ENCODE peak calls at places on chromosomes 13 and 19, in five cellular contexts. Y, J, O, N and D are unnamed samples.

GRCh38 chr19:15464394-15465385 is at the start of gene RASAL3:
- DNase-seq in Y (no peak), J (no peak), O (no peak), N (no peak), D (no peak)

GRCh38 chr19:7998081-7998480 is 7.4 kb downstream of the ELAVL1 start:
- DNase-seq in Y (no peak), J (no peak), O (no peak), N (no peak), D (no peak)

GRCh38 chr13:42893346-42893745 is 98.7 kb downstream of the EPSTI1 start:
- DNase-seq in Y (no peak), J (no peak), O (no peak), N (no peak), D (no peak)

GRCh38 chr19:50486823-50487515 is 10.3 kb upstream of the GARIN5A start:
- DNase-seq in Y (no peak), J (peak; percentile 66), O (no peak), N (no peak), D (no peak)

GRCh38 chr19:447816-448546 is 12.9 kb downstream of the SHC2 start:
- DNase-seq in Y (no peak), J (no peak), O (no peak), N (no peak), D (no peak)

GRCh38 chr13:27975579-27976361 is 6.7 kb upstream of the CDX2 start:
- DNase-seq in Y (no peak), J (no peak), O (no peak), N (peak; percentile 24), D (no peak)

GRCh38 chr13:75963318-75963717 is 327.2 kb downstream of the LMO7 start:
- DNase-seq in Y (no peak), J (no peak), O (no peak), N (no peak), D (no peak)

GRCh38 chr13:74299688-74300087 is 165.5 kb upstream of the KLF12 start:
- DNase-seq in Y (no peak), J (peak; percentile 10), O (no peak), N (no peak), D (no peak)

GRCh38 chr19:1856345-1856697 is 7.1 kb downstream of the KLF16 start:
- DNase-seq in Y (peak; percentile 19), J (no peak), O (no peak), N (no peak), D (no peak)

GRCh38 chr19:9848060-9848459 is 12.9 kb downstream of the PIN1 start:
- DNase-seq in Y (no peak), J (no peak), O (no peak), N (no peak), D (no peak)

GRCh38 chr19:47275866-47276461 is 1.3 kb downstream of the INAFM1 start:
- DNase-seq in Y (peak; percentile 48), J (peak; percentile 77), O (no peak), N (no peak), D (no peak)

GRCh38 chr13:28173793-28174192 is 35.4 kb downstream of the PAN3 start:
- DNase-seq in Y (no peak), J (no peak), O (no peak), N (no peak), D (no peak)

GRCh38 chr19:48445256-48445605 is 552 bp upstream of the GRWD1 start:
- DNase-seq in Y (no peak), J (no peak), O (no peak), N (no peak), D (peak; percentile 52)

GRCh38 chr13:26456578-26457119 is 100.8 kb upstream of the WASF3 start:
- DNase-seq in Y (peak; percentile 29), J (no peak), O (no peak), N (no peak), D (no peak)

GRCh38 chr13:114142640-114143490 is 10.4 kb upstream of the RASA3 start:
- DNase-seq in Y (peak; percentile 84), J (no peak), O (no peak), N (peak; percentile 63), D (no peak)

DNA sequence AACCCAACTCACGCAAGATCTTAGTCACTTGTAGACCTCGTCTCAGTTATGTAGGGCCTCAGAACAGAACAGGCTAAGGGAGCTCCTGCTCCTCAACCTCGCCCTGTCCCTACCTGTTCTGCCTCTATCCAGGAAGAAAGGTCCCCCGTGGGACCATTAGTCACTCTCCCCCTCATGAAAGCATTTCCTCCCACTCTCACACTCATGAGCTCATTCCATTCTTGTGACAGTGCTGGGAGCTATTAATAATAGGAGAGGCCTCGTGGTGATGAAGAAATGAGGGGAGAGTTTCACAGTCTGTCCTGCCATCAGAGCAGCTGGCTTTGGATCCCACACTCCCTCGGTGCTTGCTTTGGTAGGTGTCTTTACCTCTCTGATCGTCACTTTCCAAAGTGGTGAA is 10.2 kb downstream of the PPP2R1A start:
- DNase-seq in Y (no peak), J (peak; percentile 48), O (no peak), N (no peak), D (peak; percentile 55)
- H3K36me3 ChIP-seq in Y (peaks cover 29% of the 10 kb centered on the region), J (peaks cover 82% of the 10 kb centered on the region), O (peaks cover 2% of the 10 kb centered on the region), N (peaks cover 83% of the 10 kb centered on the region), D (peaks cover 19% of the 10 kb centered on the region)

GRCh38 chr13:20141238-20142018 is 19.4 kb downstream of the GJA3 start:
- DNase-seq in Y (no peak), J (no peak), O (no peak), N (no peak), D (no peak)
- H3K4me3 ChIP-seq in Y (no peak overlapping the region), J (peak overlapping the region; percentile 44), O (no peak overlapping the region), N (no peak overlapping the region), D (no peak overlapping the region)

GRCh38 chr19:32345261-32346207 is at the start of gene ZNF507:
- DNase-seq in Y (peak; percentile 84), J (peak; percentile 87), O (peak; percentile 70), N (peak; percentile 85), D (no peak)
- TF ChIP-seq CTCF in Y (no peak), J (peak; percentile 13), O (no peak), N (no peak), D (no peak)

GRCh38 chr13:21901772-21902708 is 231.2 kb downstream of the FGF9 start:
- DNase-seq in Y (no peak), J (no peak), O (no peak), N (no peak), D (no peak)

GRCh38 chr13:21901326-21901725 is 230.5 kb downstream of the FGF9 start:
- DNase-seq in Y (no peak), J (no peak), O (no peak), N (no peak), D (no peak)

GRCh38 chr13:21898990-21899389 is 228.1 kb downstream of the FGF9 start:
- DNase-seq in Y (no peak), J (no peak), O (no peak), N (no peak), D (no peak)

GRCh38 chr13:21898461-21898860 is 227.6 kb downstream of the FGF9 start:
- DNase-seq in Y (no peak), J (no peak), O (no peak), N (no peak), D (no peak)

GRCh38 chr13:21902709-21903098 is 231.8 kb downstream of the FGF9 start:
- DNase-seq in Y (no peak), J (no peak), O (no peak), N (no peak), D (no peak)
- H3K36me3 ChIP-seq in Y (no peaks in the 10 kb centered on the region), J (no peaks in the 10 kb centered on the region), O (no peaks in the 10 kb centered on the region), N (no peaks in the 10 kb centered on the region), D (no peaks in the 10 kb centered on the region)

DNA sequence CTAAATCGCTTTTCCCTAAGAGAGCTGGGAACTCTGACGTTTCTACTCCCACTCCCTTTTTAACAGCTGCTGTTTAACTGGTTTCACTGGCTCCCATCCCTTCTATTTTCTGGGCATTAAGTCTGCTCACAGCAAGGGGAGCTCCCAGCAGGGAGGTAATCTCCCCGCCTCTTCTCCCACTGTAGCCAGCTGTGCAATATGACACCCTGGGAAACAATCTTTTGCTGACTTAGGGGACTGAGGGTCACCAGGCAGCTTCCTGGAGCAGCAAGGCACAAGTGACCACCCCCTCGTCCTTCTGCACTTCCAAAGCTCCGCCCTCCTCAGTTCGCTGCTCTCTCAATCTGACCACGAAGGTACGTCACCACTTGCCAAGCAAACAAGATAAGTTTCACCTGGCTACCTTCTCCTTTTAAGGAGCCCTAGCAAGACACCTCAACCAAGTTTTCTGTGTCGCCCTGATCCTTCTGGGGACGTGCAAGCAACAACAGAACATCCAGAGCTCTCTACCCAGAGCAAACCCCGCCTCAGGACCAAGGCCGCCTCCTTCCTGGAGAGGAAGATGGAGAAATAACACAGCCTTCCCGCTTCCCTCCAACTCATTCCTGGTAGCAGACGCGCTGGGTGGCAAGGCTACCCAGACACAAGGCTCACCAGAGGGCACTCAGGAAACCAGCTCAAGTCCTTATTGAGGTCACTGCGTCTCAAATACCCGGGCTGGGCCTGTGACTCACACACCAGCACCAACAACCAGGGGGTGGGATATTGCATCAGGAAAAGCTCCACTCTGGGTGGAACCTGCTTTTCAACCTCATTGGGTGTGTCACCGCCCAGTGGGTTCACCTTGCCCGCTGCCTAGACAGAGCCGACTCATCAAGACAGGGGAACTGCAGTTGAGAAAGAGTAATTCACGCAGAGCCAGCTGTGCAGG is 92.4 kb downstream of the STK24 start:
- DNase-seq in Y (peak; percentile 93), J (peak; percentile 82), O (no peak), N (peak; percentile 85), D (peak; percentile 88)
- H3K4me3 ChIP-seq in Y (peak overlapping the region; percentile 6), J (peak overlapping the region; percentile 37), O (no peak overlapping the region), N (peak overlapping the region; percentile 20), D (no peak overlapping the region)

GRCh38 chr13:30293995-30294394 is 13.4 kb downstream of the KATNAL1 start:
- DNase-seq in Y (no peak), J (no peak), O (no peak), N (no peak), D (no peak)
- TF ChIP-seq CTCF in Y (no peak), J (no peak), O (no peak), N (no peak), D (no peak)

GRCh38 chr13:111267784-111268183 is 52.7 kb upstream of the TEX29 start:
- DNase-seq in Y (no peak), J (no peak), O (no peak), N (no peak), D (no peak)

GRCh38 chr13:111271186-111271698 is 49.2 kb upstream of the TEX29 start:
- DNase-seq in Y (no peak), J (no peak), O (no peak), N (no peak), D (no peak)

GRCh38 chr13:111270126-111270525 is 50.3 kb upstream of the TEX29 start:
- DNase-seq in Y (no peak), J (no peak), O (no peak), N (no peak), D (no peak)

GRCh38 chr13:111270765-111271164 is 49.7 kb upstream of the TEX29 start:
- DNase-seq in Y (no peak), J (no peak), O (no peak), N (no peak), D (no peak)

GRCh38 chr13:111269508-111269907 is 50.9 kb upstream of the TEX29 start:
- DNase-seq in Y (no peak), J (no peak), O (no peak), N (no peak), D (no peak)
- H3K36me3 ChIP-seq in Y (peaks cover 18% of the 10 kb centered on the region), J (peaks cover 67% of the 10 kb centered on the region), O (no peaks in the 10 kb centered on the region), N (peaks cover 84% of the 10 kb centered on the region), D (peaks cover 17% of the 10 kb centered on the region)

GRCh38 chr19:4369109-4369887 is 25.9 kb downstream of the MPND start:
- DNase-seq in Y (peak; percentile 39), J (peak; percentile 52), O (no peak), N (peak; percentile 83), D (no peak)
- H3K4me3 ChIP-seq in Y (no peak overlapping the region), J (peak overlapping the region; percentile 43), O (peak overlapping the region; percentile 31), N (peak overlapping the region; percentile 25), D (no peak overlapping the region)